ENCODE peak calls at places on chromosome 1, in ten cellular contexts. One of them, this sample, is unnamed. For H3K4me1, the result is how much of the 10 kb centered on the place peaks cover.

GRCh38 chr1:67896826-67897225 is 63.6 kb upstream of the GNG12 start:
- DNase-seq in suprapubic skin: no peak
- DNase-seq in prostate gland: no peak
- DNase-seq in transverse colon: no peak
- DNase-seq in vagina: no peak
- DNase-seq in GM23338: no peak
- DNase-seq in stomach: no peak
- DNase-seq in HCT116: no peak
- DNase-seq in breast epithelium: no peak
- DNase-seq in endothelial cell of umbilical vein: peak
- DNase-seq in this sample: no peak

GRCh38 chr1:28887835-28888682 is 26.3 kb upstream of the EPB41 start:
- DNase-seq in suprapubic skin: peak
- DNase-seq in prostate gland: no peak
- DNase-seq in transverse colon: peak
- DNase-seq in vagina: no peak
- DNase-seq in GM23338: peak
- DNase-seq in stomach: peak
- DNase-seq in HCT116: no peak
- DNase-seq in breast epithelium: no peak
- DNase-seq in endothelial cell of umbilical vein: peak
- DNase-seq in this sample: peak

GRCh38 chr1:196400478-196401453 is 207.5 kb downstream of the KCNT2 start:
- DNase-seq in suprapubic skin: peak
- DNase-seq in prostate gland: no peak
- DNase-seq in transverse colon: peak
- DNase-seq in vagina: no peak
- DNase-seq in GM23338: no peak
- DNase-seq in stomach: no peak
- DNase-seq in HCT116: no peak
- DNase-seq in breast epithelium: peak
- DNase-seq in endothelial cell of umbilical vein: peak
- DNase-seq in this sample: peak

GRCh38 chr1:211153932-211154331 is 20.0 kb upstream of the KCNH1 start:
- DNase-seq in suprapubic skin: no peak
- DNase-seq in prostate gland: no peak
- DNase-seq in transverse colon: no peak
- DNase-seq in vagina: no peak
- DNase-seq in GM23338: no peak
- DNase-seq in stomach: no peak
- DNase-seq in HCT116: no peak
- DNase-seq in breast epithelium: no peak
- DNase-seq in endothelial cell of umbilical vein: no peak
- DNase-seq in this sample: no peak

GRCh38 chr1:26280333-26281042 is 602 bp downstream of the SH3BGRL3 start:
- DNase-seq in suprapubic skin: peak
- DNase-seq in prostate gland: peak
- DNase-seq in transverse colon: peak
- DNase-seq in vagina: no peak
- DNase-seq in GM23338: peak
- DNase-seq in stomach: peak
- DNase-seq in HCT116: no peak
- DNase-seq in breast epithelium: no peak
- DNase-seq in endothelial cell of umbilical vein: peak
- DNase-seq in this sample: no peak

GRCh38 chr1:53738205-53739108 is 507 bp downstream of the GLIS1 start:
- DNase-seq in suprapubic skin: no peak
- DNase-seq in prostate gland: no peak
- DNase-seq in transverse colon: no peak
- DNase-seq in vagina: no peak
- DNase-seq in GM23338: peak
- DNase-seq in stomach: no peak
- DNase-seq in HCT116: no peak
- DNase-seq in breast epithelium: no peak
- DNase-seq in endothelial cell of umbilical vein: peak
- DNase-seq in this sample: no peak

GRCh38 chr1:119133987-119134386 is 6.5 kb downstream of the WARS2 start:
- DNase-seq in suprapubic skin: no peak
- DNase-seq in prostate gland: no peak
- DNase-seq in transverse colon: no peak
- DNase-seq in vagina: no peak
- DNase-seq in GM23338: no peak
- DNase-seq in stomach: no peak
- DNase-seq in HCT116: no peak
- DNase-seq in breast epithelium: no peak
- DNase-seq in endothelial cell of umbilical vein: no peak
- DNase-seq in this sample: no peak

GRCh38 chr1:153877112-153877511 is 45.7 kb downstream of the GATAD2B start:
- DNase-seq in suprapubic skin: no peak
- DNase-seq in prostate gland: no peak
- DNase-seq in transverse colon: no peak
- DNase-seq in vagina: no peak
- DNase-seq in GM23338: no peak
- DNase-seq in stomach: no peak
- DNase-seq in HCT116: no peak
- DNase-seq in breast epithelium: no peak
- DNase-seq in endothelial cell of umbilical vein: no peak
- DNase-seq in this sample: no peak

GRCh38 chr1:32232558-32233304 is 10.5 kb downstream of the EIF3I start:
- DNase-seq in suprapubic skin: no peak
- DNase-seq in prostate gland: no peak
- DNase-seq in transverse colon: no peak
- DNase-seq in vagina: no peak
- DNase-seq in GM23338: no peak
- DNase-seq in stomach: no peak
- DNase-seq in HCT116: no peak
- DNase-seq in breast epithelium: no peak
- DNase-seq in endothelial cell of umbilical vein: no peak
- DNase-seq in this sample: no peak

GRCh38 chr1:204885288-204885711 is 14.6 kb downstream of the NFASC start:
- DNase-seq in suprapubic skin: no peak
- DNase-seq in prostate gland: no peak
- DNase-seq in transverse colon: peak
- DNase-seq in vagina: no peak
- DNase-seq in GM23338: no peak
- DNase-seq in stomach: no peak
- DNase-seq in HCT116: no peak
- DNase-seq in breast epithelium: no peak
- DNase-seq in endothelial cell of umbilical vein: no peak
- DNase-seq in this sample: peak

GRCh38 chr1:5895446-5896406 is 96.5 kb downstream of the NPHP4 start:
- DNase-seq in suprapubic skin: no peak
- DNase-seq in prostate gland: no peak
- DNase-seq in transverse colon: no peak
- DNase-seq in vagina: no peak
- DNase-seq in GM23338: no peak
- DNase-seq in stomach: no peak
- DNase-seq in HCT116: no peak
- DNase-seq in breast epithelium: no peak
- DNase-seq in endothelial cell of umbilical vein: no peak
- DNase-seq in this sample: no peak

GRCh38 chr1:34684246-34684645 is 70.6 kb upstream of the GJB5 start:
- DNase-seq in suprapubic skin: no peak
- DNase-seq in prostate gland: no peak
- DNase-seq in transverse colon: no peak
- DNase-seq in vagina: no peak
- DNase-seq in GM23338: peak
- DNase-seq in stomach: no peak
- DNase-seq in HCT116: no peak
- DNase-seq in breast epithelium: no peak
- DNase-seq in endothelial cell of umbilical vein: no peak
- DNase-seq in this sample: no peak

GRCh38 chr1:119294728-119295127 is 73.9 kb upstream of the HAO2 start:
- DNase-seq in suprapubic skin: no peak
- DNase-seq in prostate gland: no peak
- DNase-seq in transverse colon: no peak
- DNase-seq in vagina: no peak
- DNase-seq in GM23338: peak
- DNase-seq in stomach: no peak
- DNase-seq in HCT116: no peak
- DNase-seq in breast epithelium: no peak
- DNase-seq in endothelial cell of umbilical vein: no peak
- DNase-seq in this sample: no peak

GRCh38 chr1:160097196-160097910 is 1.1 kb downstream of the IGSF8 start:
- DNase-seq in suprapubic skin: no peak
- DNase-seq in prostate gland: no peak
- DNase-seq in transverse colon: no peak
- DNase-seq in vagina: no peak
- DNase-seq in GM23338: no peak
- DNase-seq in stomach: no peak
- DNase-seq in HCT116: no peak
- DNase-seq in breast epithelium: no peak
- DNase-seq in endothelial cell of umbilical vein: peak
- DNase-seq in this sample: no peak

GRCh38 chr1:6471086-6471841 is 5.3 kb upstream of the TNFRSF25 start:
- DNase-seq in suprapubic skin: no peak
- DNase-seq in prostate gland: no peak
- DNase-seq in transverse colon: peak
- DNase-seq in vagina: no peak
- DNase-seq in GM23338: peak
- DNase-seq in stomach: peak
- DNase-seq in HCT116: peak
- DNase-seq in breast epithelium: no peak
- DNase-seq in endothelial cell of umbilical vein: no peak
- DNase-seq in this sample: no peak

GRCh38 chr1:90729484-90730246 is 12.6 kb upstream of the BARHL2 start:
- DNase-seq in suprapubic skin: no peak
- DNase-seq in prostate gland: no peak
- DNase-seq in transverse colon: no peak
- DNase-seq in vagina: no peak
- DNase-seq in GM23338: peak
- DNase-seq in stomach: no peak
- DNase-seq in HCT116: no peak
- DNase-seq in breast epithelium: no peak
- DNase-seq in endothelial cell of umbilical vein: no peak
- DNase-seq in this sample: no peak

GRCh38 chr1:228259951-228260350 is 52.1 kb downstream of the OBSCN start:
- DNase-seq in suprapubic skin: no peak
- DNase-seq in prostate gland: no peak
- DNase-seq in transverse colon: no peak
- DNase-seq in vagina: no peak
- DNase-seq in GM23338: peak
- DNase-seq in stomach: no peak
- DNase-seq in HCT116: no peak
- DNase-seq in breast epithelium: no peak
- DNase-seq in endothelial cell of umbilical vein: no peak
- DNase-seq in this sample: no peak

GRCh38 chr1:67429528-67430357 is 459 bp downstream of the SERBP1 start:
- DNase-seq in suprapubic skin: peak
- DNase-seq in prostate gland: peak
- DNase-seq in transverse colon: peak
- DNase-seq in vagina: no peak
- DNase-seq in GM23338: peak
- DNase-seq in stomach: peak
- DNase-seq in HCT116: no peak
- DNase-seq in breast epithelium: peak
- DNase-seq in endothelial cell of umbilical vein: peak
- DNase-seq in this sample: peak

GRCh38 chr1:43368646-43369020 is 822 bp upstream of the ELOVL1 start:
- DNase-seq in suprapubic skin: no peak
- DNase-seq in prostate gland: no peak
- DNase-seq in transverse colon: no peak
- DNase-seq in vagina: no peak
- DNase-seq in GM23338: no peak
- DNase-seq in stomach: no peak
- DNase-seq in HCT116: no peak
- DNase-seq in breast epithelium: no peak
- DNase-seq in endothelial cell of umbilical vein: no peak
- DNase-seq in this sample: no peak
- H3K4me1 ChIP-seq in suprapubic skin: under half
- H3K4me1 ChIP-seq in prostate gland: under half
- H3K4me1 ChIP-seq in transverse colon: under half
- H3K4me1 ChIP-seq in vagina: under half
- H3K4me1 ChIP-seq in GM23338: under half
- H3K4me1 ChIP-seq in stomach: under half
- H3K4me1 ChIP-seq in HCT116: half or more
- H3K4me1 ChIP-seq in breast epithelium: under half
- H3K4me1 ChIP-seq in endothelial cell of umbilical vein: under half
- H3K4me1 ChIP-seq in this sample: under half

DNA sequence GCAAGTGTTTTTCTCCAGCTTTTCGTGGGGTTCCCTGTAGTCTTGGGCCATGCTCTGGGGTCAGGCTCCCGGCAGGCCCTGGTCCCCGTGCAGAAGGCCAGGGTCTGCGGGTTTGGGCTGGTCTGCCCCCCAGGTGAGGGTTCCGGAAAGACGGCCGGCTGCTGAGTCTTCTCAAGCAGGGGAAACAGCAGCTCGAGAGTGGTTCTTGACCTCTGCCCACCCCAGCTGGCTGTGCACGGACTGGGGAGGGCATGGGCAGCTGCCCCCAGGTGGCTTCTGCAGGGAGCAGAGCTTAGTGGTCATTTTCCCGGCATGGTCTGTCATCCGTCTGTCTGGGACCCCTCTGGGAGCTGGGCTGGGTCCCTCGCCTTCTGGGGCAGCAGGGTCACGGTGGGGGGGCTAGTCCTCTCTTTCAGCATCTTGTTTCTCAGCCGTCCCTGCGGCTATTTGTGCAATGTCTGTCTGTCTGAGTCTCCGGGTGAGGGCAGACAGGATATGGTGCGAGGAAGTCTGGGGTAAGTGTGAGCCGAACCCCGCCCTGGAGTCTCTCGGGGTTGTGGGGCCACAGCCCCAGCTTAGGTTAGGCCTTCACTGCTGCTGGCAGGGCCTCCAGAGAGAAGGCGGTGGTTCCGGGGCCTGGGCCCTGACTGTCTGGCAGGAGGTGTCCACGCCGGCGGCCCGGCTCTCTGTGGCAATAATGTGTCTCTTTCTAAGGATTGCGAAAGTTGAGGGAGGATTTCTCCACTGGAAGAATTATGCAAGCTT is 6.1 kb downstream of the SKI start:
- DNase-seq in suprapubic skin: peak
- DNase-seq in prostate gland: peak
- DNase-seq in transverse colon: peak
- DNase-seq in vagina: peak
- DNase-seq in GM23338: peak
- DNase-seq in stomach: peak
- DNase-seq in HCT116: no peak
- DNase-seq in breast epithelium: peak
- DNase-seq in endothelial cell of umbilical vein: peak
- DNase-seq in this sample: peak
- TF ChIP-seq POLR2AphosphoS5 in suprapubic skin: peak
- TF ChIP-seq POLR2AphosphoS5 in prostate gland: peak
- TF ChIP-seq POLR2AphosphoS5 in transverse colon: no peak
- TF ChIP-seq POLR2AphosphoS5 in vagina: peak
- TF ChIP-seq POLR2AphosphoS5 in GM23338: no peak
- TF ChIP-seq POLR2AphosphoS5 in stomach: peak
- TF ChIP-seq POLR2AphosphoS5 in HCT116: no peak
- TF ChIP-seq POLR2AphosphoS5 in breast epithelium: peak
- TF ChIP-seq POLR2AphosphoS5 in endothelial cell of umbilical vein: no peak
- TF ChIP-seq POLR2AphosphoS5 in this sample: peak

GRCh38 chr1:206963119-206963712 is 7.0 kb downstream of the FCAMR start:
- DNase-seq in suprapubic skin: no peak
- DNase-seq in prostate gland: no peak
- DNase-seq in transverse colon: no peak
- DNase-seq in vagina: no peak
- DNase-seq in GM23338: no peak
- DNase-seq in stomach: no peak
- DNase-seq in HCT116: no peak
- DNase-seq in breast epithelium: no peak
- DNase-seq in endothelial cell of umbilical vein: no peak
- DNase-seq in this sample: no peak
- H3K4me1 ChIP-seq in suprapubic skin: under half
- H3K4me1 ChIP-seq in prostate gland: under half
- H3K4me1 ChIP-seq in transverse colon: under half
- H3K4me1 ChIP-seq in vagina: under half
- H3K4me1 ChIP-seq in GM23338: under half
- H3K4me1 ChIP-seq in stomach: under half
- H3K4me1 ChIP-seq in HCT116: under half
- H3K4me1 ChIP-seq in breast epithelium: under half
- H3K4me1 ChIP-seq in endothelial cell of umbilical vein: under half
- H3K4me1 ChIP-seq in this sample: under half

GRCh38 chr1:77888429-77889239 is at the start of gene NEXN:
- DNase-seq in suprapubic skin: peak
- DNase-seq in prostate gland: peak
- DNase-seq in transverse colon: peak
- DNase-seq in vagina: peak
- DNase-seq in GM23338: peak
- DNase-seq in stomach: peak
- DNase-seq in HCT116: no peak
- DNase-seq in breast epithelium: peak
- DNase-seq in endothelial cell of umbilical vein: peak
- DNase-seq in this sample: peak
- TF ChIP-seq POLR2AphosphoS5 in suprapubic skin: no peak
- TF ChIP-seq POLR2AphosphoS5 in prostate gland: peak
- TF ChIP-seq POLR2AphosphoS5 in transverse colon: peak
- TF ChIP-seq POLR2AphosphoS5 in vagina: peak
- TF ChIP-seq POLR2AphosphoS5 in GM23338: peak
- TF ChIP-seq POLR2AphosphoS5 in stomach: peak
- TF ChIP-seq POLR2AphosphoS5 in HCT116: no peak
- TF ChIP-seq POLR2AphosphoS5 in breast epithelium: peak
- TF ChIP-seq POLR2AphosphoS5 in endothelial cell of umbilical vein: peak
- TF ChIP-seq POLR2AphosphoS5 in this sample: peak

This sample was measured in sigmoid colon.